ENCODE peak calls at places on chromosomes 2 and 18, in seven cellular contexts. One of them, this sample, is unnamed.

GRCh38 chr18:13108330-13108729 is 110.2 kb upstream of the LDLRAD4 start:
- DNase-seq in activated T-cell treated with anti-CD3 and anti-CD28 coated beads, Interleukin-2, amount 50 U/mL, for 1 hour: no peak
- DNase-seq in CD8-positive, alpha-beta T cell: no peak
- DNase-seq in frontal cortex: no peak
- DNase-seq in T-helper 2 cell: peak
- DNase-seq in T-helper 1 cell: no peak
- DNase-seq in pulmonary artery endothelial cell: no peak
- DNase-seq in this sample: no peak

GRCh38 chr2:113700186-113700841 is 56.1 kb downstream of the SLC35F5 start:
- DNase-seq in activated T-cell treated with anti-CD3 and anti-CD28 coated beads, Interleukin-2, amount 50 U/mL, for 1 hour: peak
- DNase-seq in frontal cortex: peak
- DNase-seq in pulmonary artery endothelial cell: no peak
- DNase-seq in CD8-positive, alpha-beta T cell: peak
- DNase-seq in T-helper 2 cell: peak
- DNase-seq in T-helper 1 cell: no peak
- DNase-seq in this sample: peak

GRCh38 chr18:80022613-80023012 is 11.6 kb upstream of the RBFA start:
- DNase-seq in frontal cortex: no peak
- DNase-seq in CD8-positive, alpha-beta T cell: no peak
- DNase-seq in T-helper 2 cell: peak
- DNase-seq in pulmonary artery endothelial cell: no peak
- DNase-seq in T-helper 1 cell: no peak
- DNase-seq in activated T-cell treated with anti-CD3 and anti-CD28 coated beads, Interleukin-2, amount 50 U/mL, for 1 hour: no peak
- DNase-seq in this sample: no peak

GRCh38 chr2:33230133-33230618 is 246.3 kb upstream of the RASGRP3 start:
- DNase-seq in frontal cortex: no peak
- DNase-seq in pulmonary artery endothelial cell: no peak
- DNase-seq in CD8-positive, alpha-beta T cell: no peak
- DNase-seq in activated T-cell treated with anti-CD3 and anti-CD28 coated beads, Interleukin-2, amount 50 U/mL, for 1 hour: no peak
- DNase-seq in T-helper 2 cell: no peak
- DNase-seq in T-helper 1 cell: no peak
- DNase-seq in this sample: no peak

GRCh38 chr18:24023185-24023814 is 8.7 kb downstream of the TTC39C start:
- DNase-seq in pulmonary artery endothelial cell: no peak
- DNase-seq in CD8-positive, alpha-beta T cell: no peak
- DNase-seq in frontal cortex: no peak
- DNase-seq in T-helper 1 cell: no peak
- DNase-seq in activated T-cell treated with anti-CD3 and anti-CD28 coated beads, Interleukin-2, amount 50 U/mL, for 1 hour: no peak
- DNase-seq in T-helper 2 cell: no peak
- DNase-seq in this sample: no peak

GRCh38 chr2:140359056-140359771 is 1579.0 kb upstream of the NXPH2 start:
- DNase-seq in CD8-positive, alpha-beta T cell: no peak
- DNase-seq in pulmonary artery endothelial cell: no peak
- DNase-seq in frontal cortex: no peak
- DNase-seq in T-helper 2 cell: no peak
- DNase-seq in activated T-cell treated with anti-CD3 and anti-CD28 coated beads, Interleukin-2, amount 50 U/mL, for 1 hour: no peak
- DNase-seq in T-helper 1 cell: no peak
- DNase-seq in this sample: no peak

GRCh38 chr2:60163691-60164090 is 389.8 kb downstream of the BCL11A start:
- DNase-seq in T-helper 2 cell: no peak
- DNase-seq in pulmonary artery endothelial cell: no peak
- DNase-seq in CD8-positive, alpha-beta T cell: no peak
- DNase-seq in T-helper 1 cell: no peak
- DNase-seq in activated T-cell treated with anti-CD3 and anti-CD28 coated beads, Interleukin-2, amount 50 U/mL, for 1 hour: no peak
- DNase-seq in frontal cortex: no peak
- DNase-seq in this sample: no peak

GRCh38 chr2:18057657-18058056 is 179.2 kb downstream of the KCNS3 start:
- DNase-seq in pulmonary artery endothelial cell: no peak
- DNase-seq in frontal cortex: no peak
- DNase-seq in CD8-positive, alpha-beta T cell: no peak
- DNase-seq in T-helper 2 cell: no peak
- DNase-seq in activated T-cell treated with anti-CD3 and anti-CD28 coated beads, Interleukin-2, amount 50 U/mL, for 1 hour: no peak
- DNase-seq in T-helper 1 cell: no peak
- DNase-seq in this sample: no peak

GRCh38 chr2:12856934-12857660 is 140.4 kb downstream of the TRIB2 start:
- DNase-seq in pulmonary artery endothelial cell: peak
- DNase-seq in T-helper 1 cell: no peak
- DNase-seq in CD8-positive, alpha-beta T cell: peak
- DNase-seq in T-helper 2 cell: peak
- DNase-seq in frontal cortex: no peak
- DNase-seq in activated T-cell treated with anti-CD3 and anti-CD28 coated beads, Interleukin-2, amount 50 U/mL, for 1 hour: peak
- DNase-seq in this sample: no peak